ENCODE peak calls at places on chromosome 13, in eight cellular contexts. One of them, this sample, is unnamed.

GRCh38 chr13:77298403-77298802 is 28.5 kb downstream of the MYCBP2 start:
- DNase-seq in tibial artery: no peak
- DNase-seq in RWPE1: no peak
- DNase-seq in mucosa of descending colon: no peak
- DNase-seq in fibroblast of lung: no peak
- DNase-seq in cardiac muscle cell: no peak
- DNase-seq in IMR-90: no peak
- DNase-seq in GM12878: no peak
- DNase-seq in this sample: no peak

GRCh38 chr13:62358646-62358932 is 942.9 kb upstream of the PCDH20 start:
- DNase-seq in tibial artery: no peak
- DNase-seq in RWPE1: no peak
- DNase-seq in mucosa of descending colon: no peak
- DNase-seq in fibroblast of lung: no peak
- DNase-seq in cardiac muscle cell: no peak
- DNase-seq in IMR-90: no peak
- DNase-seq in GM12878: no peak
- DNase-seq in this sample: no peak

GRCh38 chr13:23725922-23726321 is 155.7 kb downstream of the TNFRSF19 start:
- DNase-seq in tibial artery: no peak
- DNase-seq in RWPE1: no peak
- DNase-seq in mucosa of descending colon: no peak
- DNase-seq in fibroblast of lung: no peak
- DNase-seq in cardiac muscle cell: no peak
- DNase-seq in IMR-90: no peak
- DNase-seq in GM12878: no peak
- DNase-seq in this sample: no peak

GRCh38 chr13:94305463-94305862 is 174.0 kb downstream of the DCT start:
- DNase-seq in tibial artery: no peak
- DNase-seq in RWPE1: peak
- DNase-seq in mucosa of descending colon: no peak
- DNase-seq in fibroblast of lung: peak
- DNase-seq in cardiac muscle cell: no peak
- DNase-seq in IMR-90: peak
- DNase-seq in GM12878: no peak
- DNase-seq in this sample: no peak

GRCh38 chr13:48567521-48568331 is 34.8 kb upstream of the RCBTB2 start:
- DNase-seq in tibial artery: no peak
- DNase-seq in RWPE1: no peak
- DNase-seq in mucosa of descending colon: no peak
- DNase-seq in fibroblast of lung: no peak
- DNase-seq in cardiac muscle cell: no peak
- DNase-seq in IMR-90: no peak
- DNase-seq in GM12878: no peak
- DNase-seq in this sample: no peak

GRCh38 chr13:88068975-88069374 is 397.8 kb downstream of the SLITRK5 start:
- DNase-seq in tibial artery: no peak
- DNase-seq in RWPE1: no peak
- DNase-seq in mucosa of descending colon: no peak
- DNase-seq in fibroblast of lung: no peak
- DNase-seq in cardiac muscle cell: peak
- DNase-seq in IMR-90: no peak
- DNase-seq in GM12878: no peak
- DNase-seq in this sample: peak

GRCh38 chr13:28492527-28493367 is 2.2 kb downstream of the FLT1 start:
- DNase-seq in tibial artery: no peak
- DNase-seq in RWPE1: no peak
- DNase-seq in mucosa of descending colon: no peak
- DNase-seq in fibroblast of lung: no peak
- DNase-seq in cardiac muscle cell: peak
- DNase-seq in IMR-90: no peak
- DNase-seq in GM12878: peak
- DNase-seq in this sample: no peak

GRCh38 chr13:51453308-51453958 is 597 bp upstream of the INTS6 start:
- DNase-seq in tibial artery: peak
- DNase-seq in RWPE1: no peak
- DNase-seq in mucosa of descending colon: peak
- DNase-seq in fibroblast of lung: no peak
- DNase-seq in cardiac muscle cell: no peak
- DNase-seq in IMR-90: no peak
- DNase-seq in GM12878: peak
- DNase-seq in this sample: peak

GRCh38 chr13:113009743-113010509 is 40.9 kb downstream of the MCF2L start:
- DNase-seq in tibial artery: no peak
- DNase-seq in RWPE1: no peak
- DNase-seq in mucosa of descending colon: no peak
- DNase-seq in fibroblast of lung: no peak
- DNase-seq in cardiac muscle cell: no peak
- DNase-seq in IMR-90: no peak
- DNase-seq in GM12878: no peak
- DNase-seq in this sample: no peak

GRCh38 chr13:32141462-32141861 is 109.9 kb downstream of the FRY start:
- DNase-seq in tibial artery: no peak
- DNase-seq in RWPE1: no peak
- DNase-seq in mucosa of descending colon: no peak
- DNase-seq in fibroblast of lung: no peak
- DNase-seq in cardiac muscle cell: no peak
- DNase-seq in IMR-90: no peak
- DNase-seq in GM12878: no peak
- DNase-seq in this sample: no peak

GRCh38 chr13:67383358-67383757 is 153.2 kb upstream of the PCDH9 start:
- DNase-seq in tibial artery: no peak
- DNase-seq in RWPE1: no peak
- DNase-seq in mucosa of descending colon: no peak
- DNase-seq in fibroblast of lung: peak
- DNase-seq in cardiac muscle cell: no peak
- DNase-seq in IMR-90: peak
- DNase-seq in GM12878: no peak
- DNase-seq in this sample: no peak

GRCh38 chr13:34731486-34731885 is 210.6 kb upstream of the NBEA start:
- DNase-seq in tibial artery: no peak
- DNase-seq in RWPE1: no peak
- DNase-seq in mucosa of descending colon: no peak
- DNase-seq in fibroblast of lung: peak
- DNase-seq in cardiac muscle cell: no peak
- DNase-seq in IMR-90: no peak
- DNase-seq in GM12878: no peak
- DNase-seq in this sample: no peak

GRCh38 chr13:41019027-41019487 is at the start of gene ELF1:
- DNase-seq in tibial artery: no peak
- DNase-seq in RWPE1: peak
- DNase-seq in mucosa of descending colon: peak
- DNase-seq in fibroblast of lung: peak
- DNase-seq in cardiac muscle cell: no peak
- DNase-seq in IMR-90: peak
- DNase-seq in GM12878: peak
- DNase-seq in this sample: no peak

GRCh38 chr13:30255696-30256095 is 51.7 kb downstream of the KATNAL1 start:
- DNase-seq in tibial artery: no peak
- DNase-seq in RWPE1: peak
- DNase-seq in mucosa of descending colon: no peak
- DNase-seq in fibroblast of lung: no peak
- DNase-seq in cardiac muscle cell: no peak
- DNase-seq in IMR-90: no peak
- DNase-seq in GM12878: no peak
- DNase-seq in this sample: no peak
- TF ChIP-seq CTCF in tibial artery: no peak
- TF ChIP-seq CTCF in RWPE1: peak
- TF ChIP-seq CTCF in mucosa of descending colon: no peak
- TF ChIP-seq CTCF in fibroblast of lung: no peak
- TF ChIP-seq CTCF in cardiac muscle cell: no peak
- TF ChIP-seq CTCF in IMR-90: peak
- TF ChIP-seq CTCF in GM12878: no peak
- TF ChIP-seq CTCF in this sample: no peak

GRCh38 chr13:101155920-101156319 is 260.4 kb downstream of the NALCN start:
- DNase-seq in tibial artery: no peak
- DNase-seq in RWPE1: peak
- DNase-seq in mucosa of descending colon: no peak
- DNase-seq in fibroblast of lung: no peak
- DNase-seq in cardiac muscle cell: no peak
- DNase-seq in IMR-90: no peak
- DNase-seq in GM12878: no peak
- DNase-seq in this sample: no peak
- TF ChIP-seq CTCF in tibial artery: peak
- TF ChIP-seq CTCF in RWPE1: peak
- TF ChIP-seq CTCF in mucosa of descending colon: no peak
- TF ChIP-seq CTCF in fibroblast of lung: peak
- TF ChIP-seq CTCF in cardiac muscle cell: peak
- TF ChIP-seq CTCF in IMR-90: peak
- TF ChIP-seq CTCF in GM12878: peak
- TF ChIP-seq CTCF in this sample: peak

GRCh38 chr13:111460548-111461444 is 140.4 kb downstream of the TEX29 start:
- DNase-seq in tibial artery: no peak
- DNase-seq in RWPE1: peak
- DNase-seq in mucosa of descending colon: no peak
- DNase-seq in fibroblast of lung: peak
- DNase-seq in cardiac muscle cell: peak
- DNase-seq in IMR-90: peak
- DNase-seq in GM12878: no peak
- DNase-seq in this sample: peak
- TF ChIP-seq CTCF in tibial artery: peak
- TF ChIP-seq CTCF in RWPE1: peak
- TF ChIP-seq CTCF in mucosa of descending colon: no peak
- TF ChIP-seq CTCF in fibroblast of lung: peak
- TF ChIP-seq CTCF in cardiac muscle cell: peak
- TF ChIP-seq CTCF in IMR-90: peak
- TF ChIP-seq CTCF in GM12878: peak
- TF ChIP-seq CTCF in this sample: peak

GRCh38 chr13:59545007-59545406 is 618.7 kb downstream of the DIAPH3 start:
- DNase-seq in tibial artery: no peak
- DNase-seq in RWPE1: no peak
- DNase-seq in mucosa of descending colon: no peak
- DNase-seq in fibroblast of lung: no peak
- DNase-seq in cardiac muscle cell: no peak
- DNase-seq in IMR-90: no peak
- DNase-seq in GM12878: no peak
- DNase-seq in this sample: no peak
- TF ChIP-seq CTCF in tibial artery: no peak
- TF ChIP-seq CTCF in RWPE1: no peak
- TF ChIP-seq CTCF in mucosa of descending colon: no peak
- TF ChIP-seq CTCF in fibroblast of lung: no peak
- TF ChIP-seq CTCF in cardiac muscle cell: no peak
- TF ChIP-seq CTCF in IMR-90: no peak
- TF ChIP-seq CTCF in GM12878: no peak
- TF ChIP-seq CTCF in this sample: no peak

GRCh38 chr13:26887594-26887993 is 127.0 kb upstream of the GPR12 start:
- DNase-seq in tibial artery: no peak
- DNase-seq in RWPE1: no peak
- DNase-seq in mucosa of descending colon: no peak
- DNase-seq in fibroblast of lung: no peak
- DNase-seq in cardiac muscle cell: no peak
- DNase-seq in IMR-90: no peak
- DNase-seq in GM12878: no peak
- DNase-seq in this sample: no peak
- TF ChIP-seq CTCF in tibial artery: no peak
- TF ChIP-seq CTCF in RWPE1: no peak
- TF ChIP-seq CTCF in mucosa of descending colon: no peak
- TF ChIP-seq CTCF in fibroblast of lung: no peak
- TF ChIP-seq CTCF in cardiac muscle cell: no peak
- TF ChIP-seq CTCF in IMR-90: no peak
- TF ChIP-seq CTCF in GM12878: no peak
- TF ChIP-seq CTCF in this sample: no peak

DNA sequence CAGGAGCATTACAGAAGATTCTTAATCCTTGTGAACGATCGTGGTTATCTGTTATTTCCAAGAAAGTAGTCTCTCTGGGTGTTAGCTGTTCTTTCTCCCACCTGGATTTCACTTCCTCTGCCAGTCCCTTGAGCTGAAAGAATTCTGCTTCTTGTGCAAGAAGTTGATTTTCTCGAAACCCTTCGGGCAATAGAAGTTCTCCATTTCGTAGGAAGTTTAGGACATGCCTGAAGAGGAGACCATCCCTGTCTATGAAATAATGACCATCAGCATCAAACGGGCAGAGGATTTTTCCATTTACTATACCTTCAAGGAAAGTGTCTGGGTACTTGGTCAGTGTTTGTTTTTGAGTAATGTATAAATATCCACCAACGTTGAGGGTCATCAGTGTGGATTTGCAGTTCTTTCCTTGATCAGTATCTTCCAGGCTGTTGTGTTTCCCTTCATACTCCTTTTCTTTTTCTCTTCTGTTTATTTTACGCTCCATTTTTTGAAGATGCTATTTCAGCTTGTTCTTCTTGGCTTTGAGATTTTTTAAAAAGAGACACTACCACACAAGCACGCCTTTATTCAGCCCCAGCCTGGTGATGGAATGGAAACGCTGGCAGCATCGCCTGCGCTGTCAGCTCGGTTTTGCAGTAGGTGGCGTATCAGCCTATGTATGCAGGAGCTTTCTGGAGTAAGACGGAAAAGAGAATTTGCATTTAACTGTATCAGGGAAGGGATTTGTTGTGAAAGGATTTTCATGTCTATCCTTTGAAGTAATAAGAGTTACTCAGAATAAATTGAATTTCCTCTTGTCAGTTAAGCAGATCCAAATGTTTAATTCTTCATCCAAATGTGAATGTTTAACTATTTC is 6.5 kb downstream of the KCTD4 start:
- DNase-seq in tibial artery: peak
- DNase-seq in RWPE1: no peak
- DNase-seq in mucosa of descending colon: no peak
- DNase-seq in fibroblast of lung: peak
- DNase-seq in cardiac muscle cell: no peak
- DNase-seq in IMR-90: peak
- DNase-seq in GM12878: no peak
- DNase-seq in this sample: no peak
- TF ChIP-seq CTCF in tibial artery: peak
- TF ChIP-seq CTCF in RWPE1: no peak
- TF ChIP-seq CTCF in mucosa of descending colon: no peak
- TF ChIP-seq CTCF in fibroblast of lung: peak
- TF ChIP-seq CTCF in cardiac muscle cell: peak
- TF ChIP-seq CTCF in IMR-90: peak
- TF ChIP-seq CTCF in GM12878: no peak
- TF ChIP-seq CTCF in this sample: peak

GRCh38 chr13:46170268-46170667 is 11.7 kb downstream of the LCP1 start:
- DNase-seq in tibial artery: no peak
- DNase-seq in RWPE1: no peak
- DNase-seq in mucosa of descending colon: no peak
- DNase-seq in fibroblast of lung: no peak
- DNase-seq in cardiac muscle cell: peak
- DNase-seq in IMR-90: no peak
- DNase-seq in GM12878: no peak
- DNase-seq in this sample: no peak

GRCh38 chr13:46166947-46167610 is 14.9 kb downstream of the LCP1 start:
- DNase-seq in tibial artery: no peak
- DNase-seq in RWPE1: no peak
- DNase-seq in mucosa of descending colon: no peak
- DNase-seq in fibroblast of lung: no peak
- DNase-seq in cardiac muscle cell: no peak
- DNase-seq in IMR-90: no peak
- DNase-seq in GM12878: no peak
- DNase-seq in this sample: no peak

GRCh38 chr13:46168818-46169217 is 13.2 kb downstream of the LCP1 start:
- DNase-seq in tibial artery: no peak
- DNase-seq in RWPE1: no peak
- DNase-seq in mucosa of descending colon: no peak
- DNase-seq in fibroblast of lung: no peak
- DNase-seq in cardiac muscle cell: no peak
- DNase-seq in IMR-90: no peak
- DNase-seq in GM12878: no peak
- DNase-seq in this sample: no peak

GRCh38 chr13:46166221-46166584 is 15.8 kb downstream of the LCP1 start:
- DNase-seq in tibial artery: no peak
- DNase-seq in RWPE1: no peak
- DNase-seq in mucosa of descending colon: no peak
- DNase-seq in fibroblast of lung: no peak
- DNase-seq in cardiac muscle cell: no peak
- DNase-seq in IMR-90: no peak
- DNase-seq in GM12878: no peak
- DNase-seq in this sample: no peak

GRCh38 chr13:46168341-46168740 is 13.6 kb downstream of the LCP1 start:
- DNase-seq in tibial artery: no peak
- DNase-seq in RWPE1: no peak
- DNase-seq in mucosa of descending colon: no peak
- DNase-seq in fibroblast of lung: no peak
- DNase-seq in cardiac muscle cell: no peak
- DNase-seq in IMR-90: no peak
- DNase-seq in GM12878: no peak
- DNase-seq in this sample: peak
- TF ChIP-seq CTCF in tibial artery: no peak
- TF ChIP-seq CTCF in RWPE1: no peak
- TF ChIP-seq CTCF in mucosa of descending colon: no peak
- TF ChIP-seq CTCF in fibroblast of lung: no peak
- TF ChIP-seq CTCF in cardiac muscle cell: no peak
- TF ChIP-seq CTCF in IMR-90: no peak
- TF ChIP-seq CTCF in GM12878: no peak
- TF ChIP-seq CTCF in this sample: no peak